ENCODE peak calls at places on chromosomes 12 and 14, in four cellular contexts. Y is MM.1S, E is PC-3, U is neural progenitor cell. O is an unnamed sample.
A peak's percentile ranks its signal among the peaks of the same experiment; 100 is the strongest.

GRCh38 chr14:95564060-95564459 is 29.2 kb downstream of the GLRX5 start:
- DNase-seq in Y (no peak), E (no peak), U (no peak), O (no peak)

GRCh38 chr12:79555006-79555925 is 135.5 kb downstream of the PAWR start:
- DNase-seq in Y (no peak), E (peak; percentile 77), U (no peak), O (peak; percentile 31)

GRCh38 chr14:99995700-99996356 is 69.4 kb upstream of the EVL start:
- DNase-seq in Y (peak; percentile 64), E (peak; percentile 77), U (peak; percentile 76), O (peak; percentile 89)

GRCh38 chr14:23441076-23441475 is 5.6 kb upstream of the MYH7 start:
- DNase-seq in Y (no peak), E (no peak), U (no peak), O (no peak)

GRCh38 chr12:111428728-111429175 is 23.0 kb downstream of the SH2B3 start:
- DNase-seq in Y (no peak), E (no peak), U (no peak), O (peak; percentile 30)

GRCh38 chr12:113874999-113875561 is 91.0 kb downstream of the RBM19 start:
- DNase-seq in Y (no peak), E (peak; percentile 33), U (no peak), O (no peak)

GRCh38 chr14:81819344-81819743 is 285.7 kb upstream of the SEL1L start:
- DNase-seq in Y (no peak), E (no peak), U (peak; percentile 25), O (no peak)

GRCh38 chr12:77118696-77119095 is 53.3 kb upstream of the E2F7 start:
- DNase-seq in Y (no peak), E (peak; percentile 34), U (no peak), O (no peak)

GRCh38 chr12:75446857-75447256 is 33.7 kb upstream of the GLIPR1 start:
- DNase-seq in Y (no peak), E (peak; percentile 89), U (no peak), O (no peak)

GRCh38 chr14:22570132-22570949 is 18.7 kb downstream of the DAD1 start:
- DNase-seq in Y (peak; percentile 88), E (peak; percentile 92), U (peak; percentile 92), O (peak; percentile 98)

GRCh38 chr14:81344461-81345160 is 55.5 kb downstream of the STON2 start:
- DNase-seq in Y (no peak), E (no peak), U (no peak), O (no peak)

GRCh38 chr12:70367268-70368141 is 1.4 kb downstream of the KCNMB4 start:
- DNase-seq in Y (no peak), E (no peak), U (peak; percentile 13), O (peak; percentile 18)

GRCh38 chr14:22973217-22974032 is 8.9 kb downstream of the AJUBA start:
- DNase-seq in Y (peak; percentile 19), E (peak; percentile 87), U (peak; percentile 69), O (peak; percentile 65)

GRCh38 chr14:92850492-92850891 is 56.4 kb downstream of the GOLGA5 start:
- DNase-seq in Y (peak; percentile 41), E (no peak), U (no peak), O (peak; percentile 21)

GRCh38 chr12:62130400-62130799 is 129.8 kb upstream of the USP15 start:
- DNase-seq in Y (no peak), E (no peak), U (no peak), O (no peak)

GRCh38 chr12:63802012-63802608 is 22.4 kb downstream of the RXYLT1 start:
- DNase-seq in Y (peak; percentile 21), E (peak; percentile 62), U (peak; percentile 24), O (peak; percentile 34)

GRCh38 chr12:113424915-113425823 is 3.0 kb downstream of the SDSL start:
- DNase-seq in Y (peak; percentile 12), E (peak; percentile 59), U (peak; percentile 52), O (peak; percentile 50)

GRCh38 chr12:120944645-120945217 is 33.6 kb upstream of the HNF1A start:
- DNase-seq in Y (peak; percentile 7), E (peak; percentile 72), U (peak; percentile 64), O (peak; percentile 51)

GRCh38 chr12:122021822-122022392 is at the start of gene BCL7A:
- DNase-seq in Y (peak; percentile 9), E (peak; percentile 76), U (peak; percentile 88), O (peak; percentile 83)

GRCh38 chr12:3371018-3371417 is 120.0 kb upstream of the PRMT8 start:
- DNase-seq in Y (no peak), E (no peak), U (no peak), O (no peak)

GRCh38 chr12:16076970-16077527 is 165.9 kb downstream of the DERA start:
- DNase-seq in Y (no peak), E (no peak), U (no peak), O (no peak)

GRCh38 chr14:103628221-103628683 is 759 bp upstream of the KLC1 start:
- DNase-seq in Y (peak; percentile 57), E (peak; percentile 89), U (peak; percentile 78), O (peak; percentile 28)

GRCh38 chr12:130917607-130918006 is 36.1 kb upstream of the ADGRD1 start:
- DNase-seq in Y (no peak), E (peak; percentile 25), U (no peak), O (no peak)

GRCh38 chr12:27573972-27574371 is 50.0 kb downstream of the PPFIBP1 start:
- DNase-seq in Y (no peak), E (peak; percentile 99), U (no peak), O (no peak)

GRCh38 chr14:98494582-98494981 is 777.4 kb downstream of the BCL11B start:
- DNase-seq in Y (no peak), E (peak; percentile 7), U (no peak), O (no peak)

GRCh38 chr12:130486146-130486435 is 148.4 kb downstream of the PIWIL1 start:
- DNase-seq in Y (no peak), E (no peak), U (no peak), O (no peak)

GRCh38 chr12:123026094-123026853 is 45.8 kb downstream of the ARL6IP4 start:
- DNase-seq in Y (no peak), E (no peak), U (no peak), O (no peak)

GRCh38 chr12:47270782-47271664 is 191.3 kb upstream of the AMIGO2 start:
- DNase-seq in Y (peak; percentile 37), E (peak; percentile 98), U (no peak), O (no peak)

GRCh38 chr14:83164016-83164415 is 1630.4 kb upstream of the SEL1L start:
- DNase-seq in Y (no peak), E (peak; percentile 52), U (no peak), O (no peak)

GRCh38 chr14:72607386-72608125 is 286.3 kb downstream of the DPF3 start:
- DNase-seq in Y (no peak), E (no peak), U (no peak), O (no peak)

GRCh38 chr14:61385002-61385685 is 63.8 kb downstream of the PRKCH start:
- DNase-seq in Y (no peak), E (no peak), U (no peak), O (no peak)

GRCh38 chr12:69897744-69898143 is 72.7 kb downstream of the MYRFL start:
- DNase-seq in Y (peak; percentile 71), E (peak; percentile 64), U (no peak), O (no peak)

GRCh38 chr12:122979908-122980191 is 631 bp upstream of the ARL6IP4 start:
- DNase-seq in Y (no peak), E (no peak), U (peak; percentile 34), O (peak; percentile 79)

GRCh38 chr14:105701456-105702274 is 175.3 kb downstream of the TMEM121 start:
- DNase-seq in Y (no peak), E (no peak), U (no peak), O (peak; percentile 17)

GRCh38 chr12:77973579-77973978 is 142.9 kb downstream of the NAV3 start:
- DNase-seq in Y (no peak), E (no peak), U (no peak), O (no peak)

GRCh38 chr12:69824028-69824427 is 999 bp upstream of the MYRFL start:
- DNase-seq in Y (no peak), E (no peak), U (no peak), O (no peak)

GRCh38 chr14:103628684-103629502 is at the start of gene KLC1:
- DNase-seq in Y (peak; percentile 41), E (peak; percentile 58), U (peak; percentile 89), O (peak; percentile 79)

GRCh38 chr12:68749443-68749842 is 3.5 kb downstream of the SLC35E3 start:
- DNase-seq in Y (no peak), E (no peak), U (no peak), O (peak; percentile 21)

GRCh38 chr12:68745376-68745903 is 536 bp upstream of the SLC35E3 start:
- DNase-seq in Y (no peak), E (no peak), U (no peak), O (peak; percentile 22)

GRCh38 chr12:68745904-68746571 is at the start of gene SLC35E3:
- DNase-seq in Y (peak; percentile 97), E (peak; percentile 92), U (peak; percentile 97), O (peak; percentile 96)

GRCh38 chr12:68749861-68750260 is 3.9 kb downstream of the SLC35E3 start:
- DNase-seq in Y (no peak), E (no peak), U (no peak), O (no peak)

DNA sequence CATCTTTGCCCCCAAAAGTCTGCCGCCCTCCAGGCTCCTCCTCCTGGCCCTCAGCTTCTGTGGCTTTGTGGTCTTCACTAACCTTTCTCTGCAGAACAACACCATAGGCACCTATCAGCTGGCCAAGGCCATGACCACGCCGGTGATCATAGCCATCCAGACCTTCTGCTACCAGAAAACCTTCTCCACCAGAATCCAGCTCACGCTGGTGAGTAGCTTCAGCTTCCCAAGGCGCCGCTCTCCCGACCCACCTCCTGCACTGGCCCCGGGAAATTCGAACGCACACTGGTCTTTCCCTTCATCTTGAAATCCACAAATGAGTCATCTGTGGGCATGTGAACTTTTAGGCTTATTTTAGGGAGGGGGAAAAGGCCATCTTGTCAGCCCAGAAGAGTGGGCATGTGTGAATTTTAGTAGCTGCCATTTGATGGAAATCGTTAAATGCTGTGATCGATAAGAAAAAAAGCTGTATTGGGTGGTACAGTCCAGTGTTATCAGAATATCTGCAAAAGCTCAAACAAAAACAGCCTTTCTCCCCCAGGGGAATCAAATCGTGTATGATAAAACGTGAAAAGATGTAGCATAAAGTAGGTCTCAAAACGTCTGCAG is 700 bp downstream of the SLC35E3 start:
- DNase-seq in Y (peak; percentile 31), E (peak; percentile 68), U (peak; percentile 52), O (peak; percentile 33)
- TF ChIP-seq EZH2phosphoT487 in Y (no peak), E (no peak), U (no peak), O (no peak)

DNA sequence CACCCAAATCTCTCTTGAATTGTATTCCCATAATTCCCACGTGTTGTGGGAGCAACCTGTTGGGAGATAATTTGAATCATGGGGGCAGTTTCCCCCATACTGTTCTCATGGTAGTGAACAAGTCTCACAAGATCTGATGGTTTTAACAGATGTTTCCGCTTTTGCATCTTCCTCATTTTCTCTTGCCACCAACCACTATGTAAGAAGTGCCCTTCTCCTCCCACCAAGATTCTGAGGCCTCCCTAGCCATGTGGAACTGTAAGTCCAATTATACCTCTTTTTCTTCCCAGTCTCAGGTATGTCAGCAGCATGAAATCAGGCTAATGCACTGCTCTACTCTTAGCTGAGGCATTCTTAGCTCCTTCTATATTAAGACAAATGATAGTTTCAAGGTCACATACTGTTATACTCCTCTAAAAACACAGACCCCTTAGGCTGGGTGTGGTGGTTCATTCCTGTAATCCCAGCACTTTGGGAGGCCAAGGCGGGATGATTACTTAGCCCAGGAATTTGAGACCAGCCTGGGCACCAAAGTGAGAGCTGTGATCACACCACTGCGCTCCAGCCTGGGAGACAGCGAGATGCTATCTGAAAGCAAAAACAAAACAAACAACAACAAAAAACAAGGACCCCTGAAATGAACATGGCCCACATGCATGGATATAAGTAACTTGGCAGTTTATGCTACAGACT is 3.6 kb downstream of the SCAF11 start:
- DNase-seq in Y (no peak), E (no peak), U (no peak), O (peak; percentile 65)
- H3K4me2 ChIP-seq in Y (peak overlapping the region; percentile 82), E (peak overlapping the region; percentile 92), U (no peak overlapping the region), O (peak overlapping the region; percentile 80)

GRCh38 chr12:53031616-53032015 is 18.2 kb upstream of the TNS2 start:
- DNase-seq in Y (no peak), E (no peak), U (no peak), O (no peak)
- TF ChIP-seq CTCF in Y (no peak), E (peak; percentile 37), U (no peak), O (peak; percentile 29)

GRCh38 chr14:88323520-88324199 is 591 bp upstream of the KCNK10 start:
- DNase-seq in Y (no peak), E (no peak), U (peak; percentile 87), O (peak; percentile 84)
- TF ChIP-seq EZH2phosphoT487 in Y (no peak), E (peak; percentile 25), U (no peak), O (no peak)